ENCODE peak calls at places on chromosomes 4 and X, in ten cellular contexts. D is lower lobe of right lung, P is RWPE1, C is cardiac muscle cell, N is heart left ventricle, L is fibroblast of lung, O is neural progenitor cell, I is dorsolateral prefrontal cortex, F is vagina, Q is colonic mucosa. X is an unnamed sample.

GRCh38 chr4:109977854-109978501 is 65.3 kb downstream of the EGF start:
- DNase-seq in D (no peak), P (peak), C (peak), N (no peak), L (peak), O (peak), I (no peak), F (no peak), Q (no peak), X (no peak)

GRCh38 chrX:115367956-115368355 is 78.4 kb downstream of the LUZP4 start:
- DNase-seq in D (no peak), P (no peak), C (no peak), N (no peak), L (peak), O (no peak), I (no peak), F (no peak), Q (no peak), X (no peak)

GRCh38 chr4:71992571-71992970 is 39.2 kb upstream of the NPFFR2 start:
- DNase-seq in D (no peak), P (no peak), C (peak), N (no peak), L (no peak), O (no peak), I (no peak), F (no peak), Q (no peak), X (no peak)

GRCh38 chr4:2927016-2927695 is 36.0 kb downstream of the NOP14 start:
- DNase-seq in D (peak), P (no peak), C (no peak), N (no peak), L (no peak), O (no peak), I (no peak), F (no peak), Q (no peak), X (peak)

GRCh38 chr4:113869743-113870375 is 108.3 kb upstream of the CAMK2D start:
- DNase-seq in D (no peak), P (peak), C (no peak), N (no peak), L (peak), O (no peak), I (no peak), F (no peak), Q (no peak), X (no peak)

GRCh38 chr4:138312536-138312911 is 70.4 kb upstream of the SLC7A11 start:
- DNase-seq in D (no peak), P (no peak), C (peak), N (no peak), L (no peak), O (no peak), I (no peak), F (no peak), Q (no peak), X (no peak)

GRCh38 chrX:47707031-47707780 is 48.2 kb upstream of the UXT start:
- DNase-seq in D (no peak), P (no peak), C (peak), N (no peak), L (peak), O (no peak), I (no peak), F (no peak), Q (no peak), X (no peak)

GRCh38 chrX:15334561-15334960 is 762 bp downstream of the PIGA start:
- DNase-seq in D (no peak), P (peak), C (peak), N (no peak), L (no peak), O (no peak), I (no peak), F (no peak), Q (no peak), X (no peak)

GRCh38 chr4:60611762-60612496 is 588.2 kb upstream of the ADGRL3 start:
- DNase-seq in D (no peak), P (peak), C (no peak), N (no peak), L (no peak), O (no peak), I (no peak), F (no peak), Q (no peak), X (no peak)

GRCh38 chr4:74499986-74500781 is 55.2 kb downstream of the AREG start:
- DNase-seq in D (no peak), P (no peak), C (peak), N (no peak), L (no peak), O (no peak), I (no peak), F (no peak), Q (no peak), X (no peak)

GRCh38 chr4:85939595-85939994 is 420.3 kb downstream of the MAPK10 start:
- DNase-seq in D (no peak), P (no peak), C (no peak), N (no peak), L (no peak), O (no peak), I (no peak), F (no peak), Q (no peak), X (no peak)

GRCh38 chrX:106005684-106006083 is 32.8 kb downstream of the SERPINA7 start:
- DNase-seq in D (no peak), P (no peak), C (no peak), N (no peak), L (no peak), O (no peak), I (no peak), F (no peak), Q (no peak), X (no peak)

GRCh38 chrX:10327651-10328050 is 170.9 kb downstream of the CLCN4 start:
- DNase-seq in D (no peak), P (no peak), C (no peak), N (no peak), L (no peak), O (peak), I (no peak), F (no peak), Q (no peak), X (no peak)

GRCh38 chr4:108834787-108835384 is 72.0 kb upstream of the ETNPPL start:
- DNase-seq in D (no peak), P (peak), C (peak), N (no peak), L (peak), O (peak), I (no peak), F (no peak), Q (no peak), X (no peak)

GRCh38 chr4:154618708-154619315 is 6.4 kb upstream of the FGG start:
- DNase-seq in D (peak), P (peak), C (peak), N (no peak), L (peak), O (peak), I (peak), F (no peak), Q (peak), X (no peak)

GRCh38 chrX:13051529-13052172 is 7.2 kb upstream of the FAM9C start:
- DNase-seq in D (no peak), P (no peak), C (peak), N (peak), L (peak), O (no peak), I (no peak), F (no peak), Q (no peak), X (no peak)

GRCh38 chr4:38062088-38062893 is 102.1 kb downstream of the PTTG2 start:
- DNase-seq in D (peak), P (peak), C (peak), N (peak), L (peak), O (peak), I (peak), F (no peak), Q (peak), X (no peak)

GRCh38 chr4:39062499-39062898 is 467 bp downstream of the KLHL5 start:
- DNase-seq in D (no peak), P (no peak), C (no peak), N (no peak), L (no peak), O (no peak), I (no peak), F (no peak), Q (no peak), X (no peak)

GRCh38 chr4:119093042-119093827 is 42.4 kb upstream of the MYOZ2 start:
- DNase-seq in D (no peak), P (no peak), C (no peak), N (no peak), L (no peak), O (no peak), I (no peak), F (no peak), Q (peak), X (no peak)

GRCh38 chr4:186757696-186758330 is 34.2 kb upstream of the FAT1 start:
- DNase-seq in D (no peak), P (no peak), C (no peak), N (no peak), L (no peak), O (no peak), I (no peak), F (no peak), Q (no peak), X (no peak)

GRCh38 chr4:77152421-77152820 is 4.6 kb upstream of the CCNG2 start:
- DNase-seq in D (no peak), P (no peak), C (no peak), N (no peak), L (peak), O (peak), I (no peak), F (no peak), Q (no peak), X (no peak)
- H3K27ac ChIP-seq in D (no peak), P (no peak), C (no peak), N (no peak), L (no peak), O (no peak), I (no peak), F (no peak), Q (no peak), X (no peak)

DNA sequence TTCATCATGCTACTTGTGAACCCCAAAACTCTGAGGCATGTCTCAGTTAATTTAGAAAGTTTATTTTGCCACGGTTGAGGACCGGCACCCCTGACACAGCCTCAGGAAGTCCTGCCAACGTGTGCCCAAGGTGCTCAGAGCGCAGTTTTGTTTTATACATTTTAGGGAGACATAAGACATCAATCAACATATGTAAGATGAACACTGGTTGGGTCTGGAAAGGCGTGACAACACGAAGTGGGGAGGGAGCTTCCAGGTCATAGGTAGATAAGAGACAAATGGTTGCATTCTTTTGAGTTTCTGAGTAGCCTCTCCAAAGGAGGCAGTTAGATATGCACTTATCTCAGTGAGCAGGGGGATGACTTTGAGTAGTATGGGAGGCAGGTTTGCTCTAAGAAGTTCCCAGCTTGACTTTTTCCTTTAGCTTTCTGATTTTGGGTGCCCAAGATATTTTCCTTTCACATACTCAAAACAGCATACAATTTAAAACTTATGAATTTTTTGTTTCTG is 98.9 kb downstream of the SYTL5 start:
- DNase-seq in D (no peak), P (no peak), C (no peak), N (no peak), L (no peak), O (no peak), I (no peak), F (no peak), Q (no peak), X (no peak)
- H3K27ac ChIP-seq in D (no peak), P (no peak), C (no peak), N (no peak), L (no peak), O (no peak), I (no peak), F (no peak), Q (no peak), X (no peak)

DNA sequence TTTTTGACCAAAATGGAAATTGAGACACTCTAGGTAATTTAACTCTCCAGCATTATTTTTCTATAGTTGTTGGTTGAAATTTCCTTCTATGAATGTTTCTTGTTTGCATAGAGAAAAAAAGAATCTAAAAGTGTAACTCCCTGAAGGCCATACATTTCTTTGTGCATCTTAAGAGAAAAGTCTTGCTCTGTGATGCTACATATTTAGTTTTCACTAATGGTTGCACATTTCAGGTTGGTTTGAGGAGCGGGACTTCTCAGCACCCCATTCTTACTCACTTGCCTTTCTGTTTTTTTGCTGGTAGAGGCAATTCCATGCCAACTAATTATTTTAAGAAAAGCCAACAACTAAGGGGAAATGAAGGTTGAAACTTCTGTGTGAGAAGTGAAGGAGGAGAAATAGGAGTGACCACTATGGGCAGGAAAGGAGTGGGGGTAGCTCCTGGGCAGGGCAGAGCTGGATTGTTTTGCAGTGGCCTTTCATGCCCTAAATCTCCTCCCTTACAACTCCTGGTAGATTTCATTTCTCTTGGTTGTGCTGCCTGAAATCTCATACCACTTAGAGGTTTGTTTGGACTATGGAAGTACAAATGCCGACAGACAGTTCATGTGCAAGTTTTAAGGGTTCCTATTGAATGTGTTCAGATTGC is 76.6 kb downstream of the RAPGEF2 start:
- DNase-seq in D (no peak), P (no peak), C (no peak), N (no peak), L (no peak), O (no peak), I (no peak), F (no peak), Q (no peak), X (no peak)
- H3K27ac ChIP-seq in D (peak), P (no peak), C (peak), N (peak), L (peak), O (no peak), I (peak), F (peak), Q (no peak), X (peak)

DNA sequence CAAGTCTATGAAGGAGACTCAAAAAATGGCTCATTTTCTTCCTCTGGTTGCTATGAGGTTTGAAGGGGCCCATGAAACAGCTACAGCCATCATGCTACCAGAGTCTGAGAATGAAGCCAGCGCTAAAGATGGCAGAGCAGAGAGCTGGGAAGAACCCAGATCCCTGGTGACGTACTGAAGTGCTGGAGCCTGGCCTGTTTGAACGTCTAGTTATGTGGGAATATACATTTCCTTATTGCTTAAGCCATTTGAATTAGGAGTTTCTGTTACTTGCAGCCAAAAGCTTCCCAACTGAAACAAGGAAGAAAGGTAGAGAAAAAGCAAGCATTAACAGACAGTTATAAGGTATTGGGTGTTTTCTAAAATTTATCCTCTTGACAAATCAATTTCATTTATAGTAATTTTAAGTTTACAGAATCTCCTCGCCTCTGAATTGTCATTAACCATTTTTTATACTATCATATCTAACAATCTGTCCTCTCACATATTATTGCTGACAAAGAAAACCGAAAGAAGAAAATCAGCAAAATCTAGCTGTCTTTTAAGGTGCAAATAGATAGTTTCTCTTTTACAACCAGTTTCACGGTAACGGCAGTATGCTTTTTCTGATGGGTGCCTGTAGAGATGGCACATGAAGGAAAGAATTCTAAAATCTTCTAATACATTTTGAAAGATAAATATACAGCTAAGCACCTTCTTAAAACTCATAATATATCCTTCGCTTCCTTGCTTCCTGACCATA is 8.9 kb upstream of the COQ2 start:
- DNase-seq in D (no peak), P (no peak), C (no peak), N (no peak), L (no peak), O (no peak), I (no peak), F (no peak), Q (no peak), X (no peak)
- H3K27ac ChIP-seq in D (no peak), P (no peak), C (no peak), N (no peak), L (no peak), O (no peak), I (no peak), F (no peak), Q (no peak), X (no peak)

GRCh38 chr4:4446434-4446833 is 59.5 kb downstream of the NSG1 start:
- DNase-seq in D (no peak), P (no peak), C (no peak), N (no peak), L (no peak), O (no peak), I (no peak), F (no peak), Q (no peak), X (no peak)
- H3K27ac ChIP-seq in D (no peak), P (no peak), C (no peak), N (no peak), L (no peak), O (no peak), I (no peak), F (no peak), Q (no peak), X (no peak)

GRCh38 chr4:184282251-184282713 is 64.6 kb upstream of the ENPP6 start:
- DNase-seq in D (peak), P (peak), C (no peak), N (no peak), L (no peak), O (peak), I (no peak), F (no peak), Q (peak), X (no peak)

GRCh38 chr4:184280591-184281071 is 63.0 kb upstream of the ENPP6 start:
- DNase-seq in D (no peak), P (no peak), C (no peak), N (no peak), L (no peak), O (no peak), I (no peak), F (peak), Q (no peak), X (no peak)

GRCh38 chr4:184281231-184282139 is 63.8 kb upstream of the ENPP6 start:
- DNase-seq in D (no peak), P (no peak), C (no peak), N (no peak), L (no peak), O (no peak), I (no peak), F (peak), Q (no peak), X (no peak)

GRCh38 chr4:184280104-184280503 is 62.4 kb upstream of the ENPP6 start:
- DNase-seq in D (no peak), P (no peak), C (no peak), N (no peak), L (no peak), O (no peak), I (no peak), F (peak), Q (no peak), X (no peak)

DNA sequence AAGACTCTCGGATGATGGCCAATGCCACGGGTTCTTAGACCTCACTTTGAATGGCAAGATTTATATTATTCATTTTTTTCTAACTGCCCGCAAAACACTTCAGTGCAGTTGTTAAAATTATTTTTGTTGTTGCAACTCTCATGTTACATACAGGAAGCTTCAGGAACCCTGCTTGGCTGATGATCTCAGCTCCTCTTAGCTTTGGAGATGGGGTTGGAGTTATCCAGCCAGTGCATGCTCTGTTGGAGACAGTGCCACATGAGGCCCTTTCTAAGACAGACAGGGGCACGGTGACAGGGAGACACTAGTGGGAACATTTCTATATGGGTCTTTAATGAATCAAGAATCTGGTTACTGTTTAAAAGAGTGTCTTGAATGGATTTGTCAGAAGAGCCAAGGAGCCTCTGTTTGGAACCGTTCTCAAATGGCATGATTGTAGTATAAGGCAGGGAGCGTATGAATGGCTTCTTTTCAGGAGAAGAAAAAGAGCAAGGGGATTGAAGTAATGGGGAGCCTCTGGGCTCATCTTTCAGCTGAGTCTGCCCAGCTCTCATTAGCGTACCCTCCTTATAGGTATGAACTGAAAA is 61.9 kb upstream of the ENPP6 start:
- DNase-seq in D (no peak), P (no peak), C (no peak), N (no peak), L (no peak), O (no peak), I (no peak), F (peak), Q (no peak), X (no peak)
- H3K27ac ChIP-seq in D (no peak), P (no peak), C (no peak), N (no peak), L (no peak), O (no peak), I (peak), F (no peak), Q (no peak), X (no peak)